ENCODE peak calls at places on chromosomes 4 and X, in four cellular contexts. One of them, this sample, is unnamed.

GRCh38 chr4:108559911-108560310 is 60.5 kb upstream of the RPL34 start:
- DNase-seq in T follicular helper cell: no peak
- DNase-seq in activated T-cell treated with anti-CD3 and anti-CD28 coated beads for 24 hours: no peak
- DNase-seq in kidney epithelial cell: no peak
- DNase-seq in this sample: no peak

GRCh38 chrX:82232679-82233078 is 1030.8 kb downstream of the SH3BGRL start:
- DNase-seq in kidney epithelial cell: no peak
- DNase-seq in T follicular helper cell: no peak
- DNase-seq in activated T-cell treated with anti-CD3 and anti-CD28 coated beads for 24 hours: no peak
- DNase-seq in this sample: no peak

GRCh38 chr4:157221426-157221894 is 932 bp downstream of the GRIA2 start:
- DNase-seq in activated T-cell treated with anti-CD3 and anti-CD28 coated beads for 24 hours: no peak
- DNase-seq in T follicular helper cell: no peak
- DNase-seq in kidney epithelial cell: no peak
- DNase-seq in this sample: no peak

GRCh38 chrX:100615015-100615414 is 21.6 kb downstream of the TSPAN6 start:
- DNase-seq in T follicular helper cell: no peak
- DNase-seq in activated T-cell treated with anti-CD3 and anti-CD28 coated beads for 24 hours: no peak
- DNase-seq in kidney epithelial cell: no peak
- DNase-seq in this sample: no peak

GRCh38 chr4:169934794-169935400 is 91.3 kb downstream of the MFAP3L start:
- DNase-seq in kidney epithelial cell: no peak
- DNase-seq in T follicular helper cell: no peak
- DNase-seq in activated T-cell treated with anti-CD3 and anti-CD28 coated beads for 24 hours: no peak
- DNase-seq in this sample: no peak

GRCh38 chrX:17052210-17052609 is 105.8 kb downstream of the REPS2 start:
- DNase-seq in activated T-cell treated with anti-CD3 and anti-CD28 coated beads for 24 hours: no peak
- DNase-seq in kidney epithelial cell: no peak
- DNase-seq in T follicular helper cell: no peak
- DNase-seq in this sample: no peak

GRCh38 chrX:49978191-49978590 is 55.8 kb downstream of the CLCN5 start:
- DNase-seq in T follicular helper cell: no peak
- DNase-seq in kidney epithelial cell: no peak
- DNase-seq in activated T-cell treated with anti-CD3 and anti-CD28 coated beads for 24 hours: no peak
- DNase-seq in this sample: no peak

GRCh38 chr4:14862881-14863280 is 139.4 kb upstream of the CPEB2 start:
- DNase-seq in T follicular helper cell: no peak
- DNase-seq in kidney epithelial cell: no peak
- DNase-seq in activated T-cell treated with anti-CD3 and anti-CD28 coated beads for 24 hours: no peak
- DNase-seq in this sample: no peak

GRCh38 chrX:3136161-3136961 is 95.1 kb downstream of the ARSF start:
- DNase-seq in kidney epithelial cell: no peak
- DNase-seq in activated T-cell treated with anti-CD3 and anti-CD28 coated beads for 24 hours: no peak
- DNase-seq in T follicular helper cell: no peak
- DNase-seq in this sample: no peak

GRCh38 chr4:124279741-124280140 is 432.8 kb downstream of the ANKRD50 start:
- DNase-seq in kidney epithelial cell: no peak
- DNase-seq in T follicular helper cell: no peak
- DNase-seq in activated T-cell treated with anti-CD3 and anti-CD28 coated beads for 24 hours: no peak
- DNase-seq in this sample: no peak

GRCh38 chr4:39498724-39499014 is 28.6 kb downstream of the UGDH start:
- DNase-seq in T follicular helper cell: no peak
- DNase-seq in activated T-cell treated with anti-CD3 and anti-CD28 coated beads for 24 hours: no peak
- DNase-seq in kidney epithelial cell: no peak
- DNase-seq in this sample: no peak

GRCh38 chr4:137635108-137635507 is 102.8 kb upstream of the PCDH18 start:
- DNase-seq in kidney epithelial cell: no peak
- DNase-seq in activated T-cell treated with anti-CD3 and anti-CD28 coated beads for 24 hours: no peak
- DNase-seq in T follicular helper cell: no peak
- DNase-seq in this sample: no peak

GRCh38 chr4:158253350-158253980 is 43.2 kb downstream of the TMEM144 start:
- DNase-seq in kidney epithelial cell: peak
- DNase-seq in activated T-cell treated with anti-CD3 and anti-CD28 coated beads for 24 hours: peak
- DNase-seq in T follicular helper cell: no peak
- DNase-seq in this sample: no peak

GRCh38 chr4:188735082-188735481 is 595.8 kb downstream of the TRIML1 start:
- DNase-seq in activated T-cell treated with anti-CD3 and anti-CD28 coated beads for 24 hours: no peak
- DNase-seq in T follicular helper cell: no peak
- DNase-seq in kidney epithelial cell: no peak
- DNase-seq in this sample: no peak